ENCODE peak calls at places on chromosomes 13 and 19, in four cellular contexts. W, A, E and P are unnamed samples.

GRCh38 chr19:37997911-37998344 is 90.9 kb downstream of the SIPA1L3 start:
- DNase-seq in W (peak; percentile 88), A (no peak), E (no peak), P (no peak)

GRCh38 chr19:33788676-33789075 is 8.0 kb upstream of the KCTD15 start:
- DNase-seq in W (no peak), A (no peak), E (no peak), P (no peak)

GRCh38 chr19:57687363-57688010 is 5.7 kb downstream of the ZNF551 start:
- DNase-seq in W (no peak), A (no peak), E (no peak), P (no peak)

GRCh38 chr13:102697929-102698648 is 3.2 kb upstream of the METTL21C start:
- DNase-seq in W (no peak), A (no peak), E (no peak), P (no peak)

GRCh38 chr19:7366701-7367420 is 18.1 kb downstream of the ARHGEF18 start:
- DNase-seq in W (peak; percentile 30), A (no peak), E (no peak), P (peak; percentile 67)

GRCh38 chr19:40139533-40140287 is 49.0 kb upstream of the ZNF780A start:
- DNase-seq in W (peak; percentile 12), A (no peak), E (no peak), P (peak; percentile 58)

GRCh38 chr13:112690242-112690943 is 555 bp downstream of the ATP11A start:
- DNase-seq in W (no peak), A (peak; percentile 62), E (peak; percentile 83), P (peak; percentile 84)

GRCh38 chr19:16470911-16471811 is 609 bp downstream of the EPS15L1 start:
- DNase-seq in W (no peak), A (no peak), E (no peak), P (peak; percentile 58)

GRCh38 chr13:40102854-40103253 is 447.4 kb downstream of the COG6 start:
- DNase-seq in W (peak; percentile 10), A (no peak), E (no peak), P (no peak)

GRCh38 chr13:91347996-91348905 is 764 bp downstream of the MIR17HG start:
- DNase-seq in W (no peak), A (peak; percentile 46), E (peak; percentile 71), P (peak; percentile 87)

GRCh38 chr19:11729586-11729985 is 9.2 kb downstream of the ZNF823 start:
- DNase-seq in W (no peak), A (no peak), E (no peak), P (no peak)

GRCh38 chr13:112733112-112733511 is 43.3 kb downstream of the ATP11A start:
- DNase-seq in W (no peak), A (no peak), E (no peak), P (no peak)

GRCh38 chr19:30620354-30620753 is 248.2 kb downstream of the ZNF536 start:
- DNase-seq in W (no peak), A (no peak), E (no peak), P (no peak)

GRCh38 chr13:95403349-95404140 is 102.3 kb upstream of the ABCC4 start:
- DNase-seq in W (no peak), A (no peak), E (no peak), P (no peak)

GRCh38 chr13:62924395-62924794 is 1508.7 kb upstream of the PCDH20 start:
- DNase-seq in W (no peak), A (no peak), E (no peak), P (no peak)

GRCh38 chr13:44309771-44310767 is 63.6 kb upstream of the SERP2 start:
- DNase-seq in W (no peak), A (peak; percentile 53), E (peak; percentile 63), P (no peak)

GRCh38 chr19:40387151-40387550 is 2.8 kb downstream of the HIPK4 start:
- DNase-seq in W (no peak), A (no peak), E (no peak), P (no peak)

GRCh38 chr19:37506387-37507166 is at the start of gene ZNF793:
- DNase-seq in W (no peak), A (peak; percentile 85), E (peak; percentile 87), P (peak; percentile 64)

GRCh38 chr19:19258589-19259338 is 14.3 kb downstream of the TM6SF2 start:
- DNase-seq in W (no peak), A (no peak), E (peak; percentile 8), P (no peak)

GRCh38 chr19:1942078-1942933 is 1.3 kb downstream of the CSNK1G2 start:
- DNase-seq in W (peak; percentile 17), A (peak; percentile 66), E (peak; percentile 87), P (peak; percentile 87)

GRCh38 chr13:47679391-47679790 is 321.7 kb downstream of the SUCLA2 start:
- DNase-seq in W (no peak), A (no peak), E (no peak), P (no peak)

GRCh38 chr13:49046534-49046933 is 70.8 kb downstream of the FNDC3A start:
- DNase-seq in W (no peak), A (no peak), E (no peak), P (no peak)

GRCh38 chr13:24851546-24851945 is 87.6 kb downstream of the RNF17 start:
- DNase-seq in W (no peak), A (no peak), E (no peak), P (no peak)

GRCh38 chr19:5821521-5822180 is 16.8 kb downstream of the NRTN start:
- DNase-seq in W (no peak), A (no peak), E (no peak), P (no peak)

GRCh38 chr19:18587962-18588610 is 512 bp upstream of the REX1BD start:
- DNase-seq in W (no peak), A (no peak), E (no peak), P (peak; percentile 8)

GRCh38 chr19:53158119-53158656 is 665 bp downstream of the ZNF347 start:
- DNase-seq in W (no peak), A (peak; percentile 32), E (peak; percentile 64), P (peak; percentile 32)

GRCh38 chr13:24182703-24183081 is 22.2 kb downstream of the SPATA13 start:
- DNase-seq in W (no peak), A (no peak), E (no peak), P (no peak)

GRCh38 chr19:5592531-5592930 is 24.8 kb upstream of the TINCR start:
- DNase-seq in W (no peak), A (no peak), E (no peak), P (no peak)

GRCh38 chr19:33235269-33235995 is 9.8 kb upstream of the SLC7A10 start:
- DNase-seq in W (no peak), A (peak; percentile 81), E (peak; percentile 91), P (peak; percentile 94)

GRCh38 chr13:104408733-104409132 is 1342.5 kb upstream of the SLC10A2 start:
- DNase-seq in W (no peak), A (no peak), E (no peak), P (no peak)

GRCh38 chr19:29287061-29287460 is 74.1 kb upstream of the UQCRFS1 start:
- DNase-seq in W (no peak), A (no peak), E (no peak), P (no peak)

GRCh38 chr19:14081797-14082674 is 3.5 kb downstream of the C19orf67 start:
- DNase-seq in W (no peak), A (peak; percentile 45), E (no peak), P (peak; percentile 72)

GRCh38 chr13:50969691-50970090 is 60.1 kb downstream of the RNASEH2B start:
- DNase-seq in W (no peak), A (no peak), E (no peak), P (no peak)

GRCh38 chr13:110841846-110842245 is 73.0 kb downstream of the ANKRD10 start:
- DNase-seq in W (no peak), A (no peak), E (no peak), P (no peak)

GRCh38 chr19:7989071-7989575 is 16.3 kb downstream of the ELAVL1 start:
- DNase-seq in W (no peak), A (no peak), E (no peak), P (no peak)

GRCh38 chr19:38678217-38678890 is 30.9 kb downstream of the ACTN4 start:
- DNase-seq in W (no peak), A (no peak), E (no peak), P (no peak)

GRCh38 chr19:15432018-15432494 is 13.3 kb upstream of the AKAP8L start:
- DNase-seq in W (no peak), A (no peak), E (peak; percentile 61), P (peak; percentile 67)

GRCh38 chr13:27919934-27920676 is at the start of gene PDX1:
- DNase-seq in W (no peak), A (peak; percentile 27), E (no peak), P (no peak)

GRCh38 chr13:98810746-98811145 is 58.3 kb upstream of the SLC15A1 start:
- DNase-seq in W (no peak), A (no peak), E (no peak), P (no peak)

DNA sequence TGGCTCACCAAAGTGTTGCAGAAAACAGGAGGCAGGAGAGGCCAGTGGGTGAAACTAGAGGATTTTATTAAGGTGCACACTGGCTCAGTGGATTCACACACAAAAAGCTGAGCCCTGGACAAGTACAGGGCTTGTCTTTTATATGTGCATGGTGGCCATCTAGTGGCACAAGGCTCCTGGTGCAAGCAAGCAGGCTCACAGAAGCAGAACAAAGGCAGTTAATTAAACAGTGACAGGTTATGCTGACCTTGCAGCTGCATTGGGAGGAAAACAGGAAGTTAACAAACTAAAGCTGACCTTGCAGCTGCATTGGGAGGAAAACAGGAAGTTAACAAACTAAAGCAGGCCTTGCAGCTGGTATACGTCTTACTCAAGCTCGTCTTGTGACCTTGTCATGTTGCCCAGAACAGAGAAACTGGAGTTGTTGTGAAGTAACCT is 65.3 kb upstream of the ZNF681 start:
- DNase-seq in W (no peak), A (no peak), E (no peak), P (no peak)
- TF ChIP-seq CTCF in W (peak; percentile 17), A (peak; percentile 13), E (no peak), P (peak; percentile 11)

GRCh38 chr19:50780753-50781480 is 9.3 kb upstream of the ACP4 start:
- DNase-seq in W (no peak), A (no peak), E (no peak), P (no peak)
- TF ChIP-seq CTCF in W (no peak), A (no peak), E (no peak), P (no peak)

DNA sequence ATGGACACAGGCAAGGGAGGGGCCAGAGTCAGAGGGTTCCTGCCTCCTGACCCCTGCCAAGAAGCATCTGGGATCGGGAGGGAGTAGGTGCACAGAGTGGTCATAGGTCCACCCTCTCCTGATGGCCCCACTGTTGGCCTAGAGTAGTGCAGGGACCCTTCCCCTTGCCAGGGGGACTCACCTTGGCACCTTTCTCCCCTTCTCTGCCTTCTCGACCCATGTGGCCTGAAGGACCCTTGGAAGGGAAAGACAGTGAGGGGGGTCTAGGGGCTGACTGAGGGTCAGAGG is 33.3 kb upstream of the OLFM2 start:
- DNase-seq in W (no peak), A (no peak), E (peak; percentile 20), P (no peak)
- TF ChIP-seq CTCF in W (no peak), A (no peak), E (no peak), P (no peak)

DNA sequence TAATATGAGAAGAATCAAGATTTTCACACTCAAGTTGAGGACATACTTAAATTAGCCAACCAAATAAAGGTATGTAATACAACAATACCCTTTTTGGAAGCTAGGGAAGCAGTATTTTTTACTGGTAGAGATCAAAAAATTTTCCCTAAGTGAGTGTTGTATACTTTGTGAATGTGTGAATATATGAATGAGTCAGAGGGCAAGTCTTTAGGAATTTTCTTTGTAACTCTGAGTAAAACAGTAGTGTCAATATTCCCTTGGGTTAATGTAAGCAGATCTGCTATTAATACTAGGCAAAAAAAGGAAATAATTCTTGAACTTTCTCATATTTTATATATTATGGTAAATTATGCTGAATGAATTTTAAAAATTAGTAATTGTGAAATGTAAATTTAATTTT is 1161.8 kb upstream of the MIR17HG start:
- DNase-seq in W (no peak), A (no peak), E (no peak), P (no peak)
- TF ChIP-seq CTCF in W (no peak), A (no peak), E (no peak), P (no peak)